ENCODE peak calls at places on chromosomes 16 and 17, in nine cellular contexts. One of them, this sample, is unnamed.

GRCh38 chr16:82758904-82759303 is 132.1 kb downstream of the CDH13 start:
- DNase-seq in HFF-Myc: no peak
- DNase-seq in fibroblast of the aortic adventitia: no peak
- DNase-seq in sigmoid colon: no peak
- DNase-seq in B cell: no peak
- DNase-seq in fibroblast of lung: no peak
- DNase-seq in neural progenitor cell: no peak
- DNase-seq in brain microvascular endothelial cell: no peak
- DNase-seq in neural crest cell: no peak
- DNase-seq in this sample: no peak

GRCh38 chr16:87724490-87725291 is 41.1 kb downstream of the KLHDC4 start:
- DNase-seq in HFF-Myc: no peak
- DNase-seq in fibroblast of the aortic adventitia: no peak
- DNase-seq in sigmoid colon: no peak
- DNase-seq in B cell: no peak
- DNase-seq in fibroblast of lung: no peak
- DNase-seq in neural progenitor cell: no peak
- DNase-seq in brain microvascular endothelial cell: no peak
- DNase-seq in neural crest cell: no peak
- DNase-seq in this sample: peak; percentile 75

GRCh38 chr17:78806451-78806850 is 24.4 kb upstream of the CYTH1 start:
- DNase-seq in HFF-Myc: no peak
- DNase-seq in fibroblast of the aortic adventitia: no peak
- DNase-seq in sigmoid colon: no peak
- DNase-seq in B cell: peak; percentile 84
- DNase-seq in fibroblast of lung: no peak
- DNase-seq in neural progenitor cell: no peak
- DNase-seq in brain microvascular endothelial cell: no peak
- DNase-seq in neural crest cell: no peak
- DNase-seq in this sample: no peak

GRCh38 chr16:58471209-58471975 is 28.6 kb upstream of the NDRG4 start:
- DNase-seq in HFF-Myc: no peak
- DNase-seq in fibroblast of the aortic adventitia: no peak
- DNase-seq in sigmoid colon: no peak
- DNase-seq in B cell: no peak
- DNase-seq in fibroblast of lung: no peak
- DNase-seq in neural progenitor cell: no peak
- DNase-seq in brain microvascular endothelial cell: no peak
- DNase-seq in neural crest cell: no peak
- DNase-seq in this sample: no peak

GRCh38 chr17:79791354-79792123 is 5.3 kb downstream of the CBX8 start:
- DNase-seq in HFF-Myc: no peak
- DNase-seq in fibroblast of the aortic adventitia: no peak
- DNase-seq in sigmoid colon: no peak
- DNase-seq in B cell: no peak
- DNase-seq in fibroblast of lung: no peak
- DNase-seq in neural progenitor cell: peak; percentile 81
- DNase-seq in brain microvascular endothelial cell: no peak
- DNase-seq in neural crest cell: no peak
- DNase-seq in this sample: no peak

GRCh38 chr17:1090454-1091189 is 89.2 kb downstream of the ABR start:
- DNase-seq in HFF-Myc: no peak
- DNase-seq in fibroblast of the aortic adventitia: no peak
- DNase-seq in sigmoid colon: no peak
- DNase-seq in B cell: no peak
- DNase-seq in fibroblast of lung: no peak
- DNase-seq in neural progenitor cell: no peak
- DNase-seq in brain microvascular endothelial cell: no peak
- DNase-seq in neural crest cell: no peak
- DNase-seq in this sample: no peak

GRCh38 chr16:19517424-19518089 is 4.3 kb downstream of the GDE1 start:
- DNase-seq in HFF-Myc: no peak
- DNase-seq in fibroblast of the aortic adventitia: peak; percentile 22
- DNase-seq in sigmoid colon: no peak
- DNase-seq in B cell: no peak
- DNase-seq in fibroblast of lung: peak; percentile 42
- DNase-seq in neural progenitor cell: no peak
- DNase-seq in brain microvascular endothelial cell: peak; percentile 17
- DNase-seq in neural crest cell: no peak
- DNase-seq in this sample: no peak

GRCh38 chr17:58215685-58216084 is 3.4 kb downstream of the MKS1 start:
- DNase-seq in HFF-Myc: no peak
- DNase-seq in fibroblast of the aortic adventitia: no peak
- DNase-seq in sigmoid colon: no peak
- DNase-seq in B cell: no peak
- DNase-seq in fibroblast of lung: no peak
- DNase-seq in neural progenitor cell: no peak
- DNase-seq in brain microvascular endothelial cell: no peak
- DNase-seq in neural crest cell: no peak
- DNase-seq in this sample: no peak

GRCh38 chr17:19727466-19728113 is 11.2 kb upstream of the SLC47A2 start:
- DNase-seq in HFF-Myc: no peak
- DNase-seq in fibroblast of the aortic adventitia: peak; percentile 84
- DNase-seq in sigmoid colon: peak; percentile 90
- DNase-seq in B cell: no peak
- DNase-seq in fibroblast of lung: peak; percentile 40
- DNase-seq in neural progenitor cell: no peak
- DNase-seq in brain microvascular endothelial cell: peak; percentile 26
- DNase-seq in neural crest cell: no peak
- DNase-seq in this sample: no peak

GRCh38 chr16:6481894-6482293 is 850.8 kb upstream of the RBFOX1 start:
- DNase-seq in HFF-Myc: no peak
- DNase-seq in fibroblast of the aortic adventitia: no peak
- DNase-seq in sigmoid colon: no peak
- DNase-seq in B cell: no peak
- DNase-seq in fibroblast of lung: no peak
- DNase-seq in neural progenitor cell: no peak
- DNase-seq in brain microvascular endothelial cell: no peak
- DNase-seq in neural crest cell: no peak
- DNase-seq in this sample: no peak

GRCh38 chr16:17831330-17831729 is 360.6 kb upstream of the XYLT1 start:
- DNase-seq in HFF-Myc: no peak
- DNase-seq in fibroblast of the aortic adventitia: no peak
- DNase-seq in sigmoid colon: no peak
- DNase-seq in B cell: no peak
- DNase-seq in fibroblast of lung: no peak
- DNase-seq in neural progenitor cell: peak; percentile 26
- DNase-seq in brain microvascular endothelial cell: peak; percentile 20
- DNase-seq in neural crest cell: no peak
- DNase-seq in this sample: no peak
- TF ChIP-seq CTCF in HFF-Myc: peak; percentile 34
- TF ChIP-seq CTCF in fibroblast of the aortic adventitia: no peak
- TF ChIP-seq CTCF in sigmoid colon: no peak
- TF ChIP-seq CTCF in B cell: no peak
- TF ChIP-seq CTCF in fibroblast of lung: peak; percentile 7
- TF ChIP-seq CTCF in neural progenitor cell: peak; percentile 46
- TF ChIP-seq CTCF in brain microvascular endothelial cell: peak; percentile 24
- TF ChIP-seq CTCF in neural crest cell: peak; percentile 18
- TF ChIP-seq CTCF in this sample: no peak

GRCh38 chr16:65743558-65743957 is 621.7 kb upstream of the CDH11 start:
- DNase-seq in HFF-Myc: no peak
- DNase-seq in fibroblast of the aortic adventitia: no peak
- DNase-seq in sigmoid colon: no peak
- DNase-seq in B cell: no peak
- DNase-seq in fibroblast of lung: no peak
- DNase-seq in neural progenitor cell: no peak
- DNase-seq in brain microvascular endothelial cell: no peak
- DNase-seq in neural crest cell: no peak
- DNase-seq in this sample: no peak

GRCh38 chr16:65739518-65739917 is 617.7 kb upstream of the CDH11 start:
- DNase-seq in HFF-Myc: no peak
- DNase-seq in fibroblast of the aortic adventitia: no peak
- DNase-seq in sigmoid colon: no peak
- DNase-seq in B cell: no peak
- DNase-seq in fibroblast of lung: no peak
- DNase-seq in neural progenitor cell: no peak
- DNase-seq in brain microvascular endothelial cell: no peak
- DNase-seq in neural crest cell: no peak
- DNase-seq in this sample: no peak

GRCh38 chr16:65740716-65741115 is 618.9 kb upstream of the CDH11 start:
- DNase-seq in HFF-Myc: no peak
- DNase-seq in fibroblast of the aortic adventitia: peak; percentile 66
- DNase-seq in sigmoid colon: no peak
- DNase-seq in B cell: no peak
- DNase-seq in fibroblast of lung: no peak
- DNase-seq in neural progenitor cell: no peak
- DNase-seq in brain microvascular endothelial cell: no peak
- DNase-seq in neural crest cell: no peak
- DNase-seq in this sample: no peak

GRCh38 chr16:65733706-65734105 is 611.8 kb upstream of the CDH11 start:
- DNase-seq in HFF-Myc: no peak
- DNase-seq in fibroblast of the aortic adventitia: no peak
- DNase-seq in sigmoid colon: no peak
- DNase-seq in B cell: no peak
- DNase-seq in fibroblast of lung: no peak
- DNase-seq in neural progenitor cell: no peak
- DNase-seq in brain microvascular endothelial cell: no peak
- DNase-seq in neural crest cell: no peak
- DNase-seq in this sample: no peak

DNA sequence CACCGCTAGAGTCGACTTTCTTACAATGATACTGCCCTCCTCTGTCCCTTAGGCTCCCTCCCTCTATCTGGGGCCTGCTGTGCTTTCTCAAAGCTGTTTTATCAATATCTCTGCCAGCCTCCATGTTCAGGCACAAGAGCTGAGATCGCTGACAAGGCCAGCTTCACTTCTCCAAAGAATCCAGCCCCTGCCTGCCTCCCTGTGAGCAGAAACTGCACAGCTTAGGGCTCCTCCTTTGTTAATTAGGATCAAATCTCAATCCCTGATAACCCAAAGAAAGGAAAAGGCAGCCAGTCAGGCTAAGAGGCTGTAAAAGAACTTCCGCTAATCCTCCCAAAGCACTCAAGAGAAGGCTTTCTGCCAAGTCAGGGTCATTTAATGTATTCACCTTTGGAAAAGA is 616.0 kb upstream of the CDH11 start:
- DNase-seq in HFF-Myc: no peak
- DNase-seq in fibroblast of the aortic adventitia: no peak
- DNase-seq in sigmoid colon: no peak
- DNase-seq in B cell: no peak
- DNase-seq in fibroblast of lung: no peak
- DNase-seq in neural progenitor cell: peak; percentile 80
- DNase-seq in brain microvascular endothelial cell: no peak
- DNase-seq in neural crest cell: no peak
- DNase-seq in this sample: no peak
- TF ChIP-seq CTCF in HFF-Myc: no peak
- TF ChIP-seq CTCF in fibroblast of the aortic adventitia: no peak
- TF ChIP-seq CTCF in sigmoid colon: no peak
- TF ChIP-seq CTCF in B cell: no peak
- TF ChIP-seq CTCF in fibroblast of lung: no peak
- TF ChIP-seq CTCF in neural progenitor cell: peak; percentile 40
- TF ChIP-seq CTCF in brain microvascular endothelial cell: no peak
- TF ChIP-seq CTCF in neural crest cell: no peak
- TF ChIP-seq CTCF in this sample: no peak

GRCh38 chr16:50267151-50267631 is 840 bp downstream of the ADCY7 start:
- DNase-seq in HFF-Myc: no peak
- DNase-seq in fibroblast of the aortic adventitia: no peak
- DNase-seq in sigmoid colon: peak; percentile 59
- DNase-seq in B cell: no peak
- DNase-seq in fibroblast of lung: no peak
- DNase-seq in neural progenitor cell: no peak
- DNase-seq in brain microvascular endothelial cell: no peak
- DNase-seq in neural crest cell: no peak
- DNase-seq in this sample: no peak

GRCh38 chr16:50265716-50266336 is 525 bp upstream of the ADCY7 start:
- DNase-seq in HFF-Myc: no peak
- DNase-seq in fibroblast of the aortic adventitia: no peak
- DNase-seq in sigmoid colon: peak; percentile 54
- DNase-seq in B cell: no peak
- DNase-seq in fibroblast of lung: no peak
- DNase-seq in neural progenitor cell: no peak
- DNase-seq in brain microvascular endothelial cell: no peak
- DNase-seq in neural crest cell: no peak
- DNase-seq in this sample: no peak

GRCh38 chr16:50263940-50264929 is 2.1 kb upstream of the ADCY7 start:
- DNase-seq in HFF-Myc: no peak
- DNase-seq in fibroblast of the aortic adventitia: peak; percentile 45
- DNase-seq in sigmoid colon: no peak
- DNase-seq in B cell: no peak
- DNase-seq in fibroblast of lung: peak; percentile 56
- DNase-seq in neural progenitor cell: no peak
- DNase-seq in brain microvascular endothelial cell: no peak
- DNase-seq in neural crest cell: no peak
- DNase-seq in this sample: no peak

GRCh38 chr16:50266337-50267091 is at the start of gene ADCY7:
- DNase-seq in HFF-Myc: no peak
- DNase-seq in fibroblast of the aortic adventitia: peak; percentile 71
- DNase-seq in sigmoid colon: peak; percentile 80
- DNase-seq in B cell: peak; percentile 73
- DNase-seq in fibroblast of lung: peak; percentile 91
- DNase-seq in neural progenitor cell: peak; percentile 41
- DNase-seq in brain microvascular endothelial cell: peak; percentile 82
- DNase-seq in neural crest cell: no peak
- DNase-seq in this sample: peak; percentile 82

GRCh38 chr16:50265260-50265659 is 1.1 kb upstream of the ADCY7 start:
- DNase-seq in HFF-Myc: no peak
- DNase-seq in fibroblast of the aortic adventitia: no peak
- DNase-seq in sigmoid colon: peak; percentile 64
- DNase-seq in B cell: no peak
- DNase-seq in fibroblast of lung: no peak
- DNase-seq in neural progenitor cell: no peak
- DNase-seq in brain microvascular endothelial cell: no peak
- DNase-seq in neural crest cell: no peak
- DNase-seq in this sample: no peak
- TF ChIP-seq CTCF in HFF-Myc: peak; percentile 33
- TF ChIP-seq CTCF in fibroblast of the aortic adventitia: peak; percentile 23
- TF ChIP-seq CTCF in sigmoid colon: no peak
- TF ChIP-seq CTCF in B cell: no peak
- TF ChIP-seq CTCF in fibroblast of lung: peak; percentile 21
- TF ChIP-seq CTCF in neural progenitor cell: no peak
- TF ChIP-seq CTCF in brain microvascular endothelial cell: peak; percentile 57
- TF ChIP-seq CTCF in neural crest cell: peak; percentile 18
- TF ChIP-seq CTCF in this sample: no peak

GRCh38 chr16:23182675-23183485 is at the start of gene SCNN1G:
- DNase-seq in HFF-Myc: no peak
- DNase-seq in fibroblast of the aortic adventitia: no peak
- DNase-seq in sigmoid colon: no peak
- DNase-seq in B cell: peak; percentile 59
- DNase-seq in fibroblast of lung: peak; percentile 5
- DNase-seq in neural progenitor cell: peak; percentile 55
- DNase-seq in brain microvascular endothelial cell: no peak
- DNase-seq in neural crest cell: peak; percentile 6
- DNase-seq in this sample: no peak
- TF ChIP-seq CTCF in HFF-Myc: no peak
- TF ChIP-seq CTCF in fibroblast of the aortic adventitia: no peak
- TF ChIP-seq CTCF in sigmoid colon: no peak
- TF ChIP-seq CTCF in B cell: peak; percentile 73
- TF ChIP-seq CTCF in fibroblast of lung: no peak
- TF ChIP-seq CTCF in neural progenitor cell: peak; percentile 22
- TF ChIP-seq CTCF in brain microvascular endothelial cell: no peak
- TF ChIP-seq CTCF in neural crest cell: peak; percentile 51
- TF ChIP-seq CTCF in this sample: peak; percentile 54

GRCh38 chr17:81537856-81538555 is 9.8 kb downstream of the FSCN2 start:
- DNase-seq in HFF-Myc: no peak
- DNase-seq in fibroblast of the aortic adventitia: no peak
- DNase-seq in sigmoid colon: no peak
- DNase-seq in B cell: no peak
- DNase-seq in fibroblast of lung: no peak
- DNase-seq in neural progenitor cell: no peak
- DNase-seq in brain microvascular endothelial cell: no peak
- DNase-seq in neural crest cell: no peak
- DNase-seq in this sample: no peak
- TF ChIP-seq CTCF in HFF-Myc: no peak
- TF ChIP-seq CTCF in fibroblast of the aortic adventitia: no peak
- TF ChIP-seq CTCF in sigmoid colon: peak; percentile 1
- TF ChIP-seq CTCF in B cell: peak; percentile 8
- TF ChIP-seq CTCF in fibroblast of lung: no peak
- TF ChIP-seq CTCF in neural progenitor cell: no peak
- TF ChIP-seq CTCF in brain microvascular endothelial cell: no peak
- TF ChIP-seq CTCF in neural crest cell: no peak
- TF ChIP-seq CTCF in this sample: no peak

This sample was measured in natural killer cell.